ENCODE peak calls at places on chromosomes 6 and 20, in six cellular contexts. One of them, this sample, is unnamed.

GRCh38 chr20:757509-757908 is 10.8 kb downstream of the SLC52A3 start:
- DNase-seq in left lung: no peak
- DNase-seq in psoas muscle: no peak
- DNase-seq in WERI-Rb-1: no peak
- DNase-seq in Peyer's patch: no peak
- DNase-seq in BJ: no peak
- DNase-seq in this sample: no peak

GRCh38 chr6:15607603-15608002 is 55.2 kb downstream of the DTNBP1 start:
- DNase-seq in left lung: no peak
- DNase-seq in WERI-Rb-1: no peak
- DNase-seq in BJ: no peak
- DNase-seq in psoas muscle: no peak
- DNase-seq in Peyer's patch: no peak
- DNase-seq in this sample: no peak

GRCh38 chr6:112485140-112485539 is 138.0 kb downstream of the RFPL4B start:
- DNase-seq in BJ: no peak
- DNase-seq in left lung: no peak
- DNase-seq in WERI-Rb-1: no peak
- DNase-seq in psoas muscle: no peak
- DNase-seq in Peyer's patch: no peak
- DNase-seq in this sample: no peak

GRCh38 chr6:2853766-2854393 is 12.2 kb upstream of the SERPINB1 start:
- DNase-seq in WERI-Rb-1: no peak
- DNase-seq in left lung: no peak
- DNase-seq in Peyer's patch: peak; percentile 49
- DNase-seq in psoas muscle: no peak
- DNase-seq in BJ: no peak
- DNase-seq in this sample: no peak

GRCh38 chr6:69392745-69393144 is 404.1 kb downstream of the LMBRD1 start:
- DNase-seq in psoas muscle: no peak
- DNase-seq in Peyer's patch: no peak
- DNase-seq in left lung: no peak
- DNase-seq in WERI-Rb-1: no peak
- DNase-seq in BJ: no peak
- DNase-seq in this sample: no peak

GRCh38 chr20:34022154-34022842 is 28.6 kb downstream of the RALY start:
- DNase-seq in Peyer's patch: no peak
- DNase-seq in left lung: no peak
- DNase-seq in BJ: no peak
- DNase-seq in WERI-Rb-1: no peak
- DNase-seq in psoas muscle: no peak
- DNase-seq in this sample: no peak

GRCh38 chr6:167300902-167301425 is 9.8 kb downstream of the UNC93A start:
- DNase-seq in left lung: no peak
- DNase-seq in WERI-Rb-1: no peak
- DNase-seq in psoas muscle: no peak
- DNase-seq in BJ: no peak
- DNase-seq in Peyer's patch: no peak
- DNase-seq in this sample: no peak

GRCh38 chr6:127462391-127462790 is 3.2 kb upstream of the KIAA0408 start:
- DNase-seq in Peyer's patch: no peak
- DNase-seq in BJ: no peak
- DNase-seq in WERI-Rb-1: no peak
- DNase-seq in psoas muscle: no peak
- DNase-seq in left lung: no peak
- DNase-seq in this sample: no peak

GRCh38 chr6:139647001-139647400 is 272.6 kb upstream of the CITED2 start:
- DNase-seq in WERI-Rb-1: no peak
- DNase-seq in Peyer's patch: no peak
- DNase-seq in left lung: no peak
- DNase-seq in psoas muscle: no peak
- DNase-seq in BJ: no peak
- DNase-seq in this sample: no peak

GRCh38 chr6:53032853-53033252 is 32.4 kb upstream of the FBXO9 start:
- DNase-seq in psoas muscle: no peak
- DNase-seq in Peyer's patch: no peak
- DNase-seq in WERI-Rb-1: no peak
- DNase-seq in left lung: no peak
- DNase-seq in BJ: no peak
- DNase-seq in this sample: no peak

GRCh38 chr6:37279366-37280134 is 21.6 kb upstream of the TMEM217 start:
- DNase-seq in left lung: no peak
- DNase-seq in BJ: peak; percentile 56
- DNase-seq in Peyer's patch: no peak
- DNase-seq in psoas muscle: peak; percentile 76
- DNase-seq in WERI-Rb-1: no peak
- DNase-seq in this sample: no peak

GRCh38 chr6:158686791-158687381 is 37.0 kb downstream of the SYTL3 start:
- DNase-seq in psoas muscle: no peak
- DNase-seq in BJ: no peak
- DNase-seq in WERI-Rb-1: no peak
- DNase-seq in left lung: no peak
- DNase-seq in Peyer's patch: no peak
- DNase-seq in this sample: no peak

GRCh38 chr6:7543761-7544424 is 2.4 kb downstream of the DSP start:
- DNase-seq in left lung: no peak
- DNase-seq in Peyer's patch: peak; percentile 66
- DNase-seq in BJ: no peak
- DNase-seq in psoas muscle: no peak
- DNase-seq in WERI-Rb-1: no peak
- DNase-seq in this sample: no peak

GRCh38 chr6:30591008-30591407 is 19.8 kb downstream of the ABCF1 start:
- DNase-seq in Peyer's patch: no peak
- DNase-seq in left lung: no peak
- DNase-seq in WERI-Rb-1: no peak
- DNase-seq in BJ: no peak
- DNase-seq in psoas muscle: no peak
- DNase-seq in this sample: no peak

GRCh38 chr20:49276895-49277785 is 717 bp downstream of the ZNFX1 start:
- DNase-seq in BJ: no peak
- DNase-seq in WERI-Rb-1: no peak
- DNase-seq in left lung: peak; percentile 86
- DNase-seq in Peyer's patch: peak; percentile 60
- DNase-seq in psoas muscle: peak; percentile 68
- DNase-seq in this sample: no peak

GRCh38 chr6:12066297-12066696 is 54.2 kb downstream of the HIVEP1 start:
- DNase-seq in BJ: no peak
- DNase-seq in WERI-Rb-1: no peak
- DNase-seq in left lung: no peak
- DNase-seq in psoas muscle: no peak
- DNase-seq in Peyer's patch: no peak
- DNase-seq in this sample: peak; percentile 48

GRCh38 chr20:16011519-16011918 is 561.7 kb downstream of the KIF16B start:
- DNase-seq in psoas muscle: no peak
- DNase-seq in BJ: no peak
- DNase-seq in Peyer's patch: no peak
- DNase-seq in left lung: no peak
- DNase-seq in WERI-Rb-1: no peak
- DNase-seq in this sample: no peak

GRCh38 chr6:31299511-31299910 is 27.6 kb upstream of the HLA-C start:
- DNase-seq in Peyer's patch: no peak
- DNase-seq in WERI-Rb-1: no peak
- DNase-seq in BJ: no peak
- DNase-seq in psoas muscle: no peak
- DNase-seq in left lung: no peak
- DNase-seq in this sample: no peak

GRCh38 chr6:117829594-117830319 is 77.3 kb upstream of the SLC35F1 start:
- DNase-seq in WERI-Rb-1: peak; percentile 63
- DNase-seq in Peyer's patch: no peak
- DNase-seq in BJ: no peak
- DNase-seq in left lung: no peak
- DNase-seq in psoas muscle: no peak
- DNase-seq in this sample: peak; percentile 41

GRCh38 chr20:5714261-5715041 is 35.8 kb upstream of the SHLD1 start:
- DNase-seq in BJ: no peak
- DNase-seq in WERI-Rb-1: no peak
- DNase-seq in left lung: no peak
- DNase-seq in Peyer's patch: no peak
- DNase-seq in psoas muscle: no peak
- DNase-seq in this sample: no peak

GRCh38 chr6:22888147-22888831 is 318.9 kb downstream of the HDGFL1 start:
- DNase-seq in psoas muscle: no peak
- DNase-seq in Peyer's patch: no peak
- DNase-seq in BJ: no peak
- DNase-seq in WERI-Rb-1: no peak
- DNase-seq in left lung: no peak
- DNase-seq in this sample: no peak

GRCh38 chr6:127092486-127092885 is 26.0 kb upstream of the RSPO3 start:
- DNase-seq in left lung: no peak
- DNase-seq in psoas muscle: no peak
- DNase-seq in WERI-Rb-1: no peak
- DNase-seq in Peyer's patch: no peak
- DNase-seq in BJ: no peak
- DNase-seq in this sample: no peak

GRCh38 chr20:10379761-10380160 is 54.3 kb downstream of the MKKS start:
- DNase-seq in Peyer's patch: no peak
- DNase-seq in WERI-Rb-1: no peak
- DNase-seq in BJ: no peak
- DNase-seq in psoas muscle: no peak
- DNase-seq in left lung: no peak
- DNase-seq in this sample: no peak

GRCh38 chr6:7188492-7188891 is 80.7 kb downstream of the RREB1 start:
- DNase-seq in Peyer's patch: no peak
- DNase-seq in BJ: no peak
- DNase-seq in left lung: no peak
- DNase-seq in psoas muscle: no peak
- DNase-seq in WERI-Rb-1: no peak
- DNase-seq in this sample: no peak

GRCh38 chr6:7074870-7075269 is 32.9 kb upstream of the RREB1 start:
- DNase-seq in psoas muscle: no peak
- DNase-seq in BJ: no peak
- DNase-seq in Peyer's patch: no peak
- DNase-seq in WERI-Rb-1: peak; percentile 1
- DNase-seq in left lung: no peak
- DNase-seq in this sample: no peak

GRCh38 chr6:160147146-160147536 is 25.5 kb downstream of the SLC22A1 start:
- DNase-seq in BJ: no peak
- DNase-seq in psoas muscle: no peak
- DNase-seq in Peyer's patch: no peak
- DNase-seq in left lung: no peak
- DNase-seq in WERI-Rb-1: no peak
- DNase-seq in this sample: no peak

GRCh38 chr6:1958257-1958656 is 287.1 kb downstream of the GMDS start:
- DNase-seq in Peyer's patch: no peak
- DNase-seq in left lung: no peak
- DNase-seq in WERI-Rb-1: no peak
- DNase-seq in BJ: no peak
- DNase-seq in psoas muscle: no peak
- DNase-seq in this sample: no peak

GRCh38 chr6:13472976-13473645 is 14.3 kb downstream of the GFOD1 start:
- DNase-seq in Peyer's patch: no peak
- DNase-seq in BJ: no peak
- DNase-seq in WERI-Rb-1: no peak
- DNase-seq in left lung: no peak
- DNase-seq in psoas muscle: no peak
- DNase-seq in this sample: no peak

GRCh38 chr6:88730602-88731001 is 232.8 kb downstream of the RNGTT start:
- DNase-seq in WERI-Rb-1: no peak
- DNase-seq in BJ: peak; percentile 12
- DNase-seq in left lung: no peak
- DNase-seq in Peyer's patch: no peak
- DNase-seq in psoas muscle: no peak
- DNase-seq in this sample: peak; percentile 55

GRCh38 chr6:149271348-149272340 is 45.9 kb upstream of the TAB2 start:
- DNase-seq in psoas muscle: no peak
- DNase-seq in WERI-Rb-1: no peak
- DNase-seq in left lung: no peak
- DNase-seq in BJ: no peak
- DNase-seq in Peyer's patch: no peak
- DNase-seq in this sample: no peak

GRCh38 chr6:13012977-13013680 is 296.6 kb downstream of the PHACTR1 start:
- DNase-seq in BJ: no peak
- DNase-seq in left lung: peak; percentile 82
- DNase-seq in psoas muscle: no peak
- DNase-seq in Peyer's patch: no peak
- DNase-seq in WERI-Rb-1: no peak
- DNase-seq in this sample: no peak

GRCh38 chr20:25148982-25149846 is 46.3 kb upstream of the ENTPD6 start:
- DNase-seq in left lung: no peak
- DNase-seq in BJ: no peak
- DNase-seq in Peyer's patch: no peak
- DNase-seq in WERI-Rb-1: no peak
- DNase-seq in psoas muscle: no peak
- DNase-seq in this sample: no peak
- H3K4me3 ChIP-seq in left lung: no peak overlapping the region
- H3K4me3 ChIP-seq in BJ: peak overlapping the region; percentile 29
- H3K4me3 ChIP-seq in Peyer's patch: peak overlapping the region; percentile 43
- H3K4me3 ChIP-seq in WERI-Rb-1: no peak overlapping the region
- H3K4me3 ChIP-seq in psoas muscle: peak overlapping the region; percentile 38
- H3K4me3 ChIP-seq in this sample: no peak overlapping the region

DNA sequence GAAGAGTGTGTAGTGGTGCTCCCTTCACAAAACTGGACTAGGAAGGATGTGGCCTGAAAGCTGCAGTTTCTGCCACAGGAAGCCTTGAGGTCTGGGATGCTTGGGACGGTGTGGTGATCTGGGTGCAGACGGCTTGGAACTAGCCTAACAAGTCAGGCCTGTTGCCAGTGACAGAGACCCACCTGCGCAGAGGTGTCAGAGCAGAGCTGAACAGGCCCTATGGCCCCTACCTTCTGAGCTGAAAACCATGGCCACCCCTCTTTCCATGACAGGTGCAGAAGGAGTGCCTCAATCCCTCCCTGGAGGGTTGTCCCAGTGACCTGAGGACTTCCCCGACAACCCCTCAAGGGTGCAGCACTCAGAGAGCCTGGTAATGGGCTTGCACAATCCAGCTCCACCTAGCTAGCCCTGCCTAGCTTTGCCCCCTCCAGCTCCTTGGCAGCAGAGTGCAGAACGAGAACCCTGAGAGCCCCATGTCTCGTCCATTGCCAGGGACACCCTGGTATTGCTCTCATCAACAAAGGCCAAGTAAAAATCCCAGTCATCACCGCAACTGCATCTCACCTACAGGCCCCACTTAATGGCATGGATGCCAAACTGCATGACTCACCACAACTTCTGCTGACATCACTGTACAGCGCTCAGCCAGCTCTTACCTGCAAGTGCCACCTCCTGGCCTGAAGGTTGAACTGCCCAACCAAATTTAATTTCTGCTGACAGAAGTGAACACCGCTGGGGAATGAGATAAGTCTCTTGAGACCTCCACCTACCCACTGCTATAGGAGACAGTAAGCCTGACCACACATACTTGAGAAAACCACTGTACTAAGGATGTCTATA is 563.1 kb downstream of the TFAP2A start:
- DNase-seq in left lung: no peak
- DNase-seq in WERI-Rb-1: peak; percentile 34
- DNase-seq in BJ: no peak
- DNase-seq in Peyer's patch: no peak
- DNase-seq in psoas muscle: no peak
- DNase-seq in this sample: no peak
- TF ChIP-seq CTCF in left lung: no peak
- TF ChIP-seq CTCF in WERI-Rb-1: peak; percentile 60
- TF ChIP-seq CTCF in BJ: peak; percentile 4
- TF ChIP-seq CTCF in Peyer's patch: no peak
- TF ChIP-seq CTCF in psoas muscle: no peak
- TF ChIP-seq CTCF in this sample: no peak

GRCh38 chr20:22567944-22568871 is 16.2 kb downstream of the FOXA2 start:
- DNase-seq in Peyer's patch: no peak
- DNase-seq in WERI-Rb-1: no peak
- DNase-seq in BJ: no peak
- DNase-seq in left lung: peak; percentile 83
- DNase-seq in psoas muscle: no peak
- DNase-seq in this sample: no peak
- H3K4me3 ChIP-seq in Peyer's patch: peak overlapping the region; percentile 6
- H3K4me3 ChIP-seq in WERI-Rb-1: no peak overlapping the region
- H3K4me3 ChIP-seq in BJ: no peak overlapping the region
- H3K4me3 ChIP-seq in left lung: peak overlapping the region; percentile 7
- H3K4me3 ChIP-seq in psoas muscle: no peak overlapping the region
- H3K4me3 ChIP-seq in this sample: no peak overlapping the region

GRCh38 chr6:42403415-42403814 is 48.3 kb downstream of the TRERF1 start:
- DNase-seq in left lung: no peak
- DNase-seq in BJ: no peak
- DNase-seq in Peyer's patch: peak; percentile 66
- DNase-seq in psoas muscle: no peak
- DNase-seq in WERI-Rb-1: no peak
- DNase-seq in this sample: no peak
- TF ChIP-seq CTCF in left lung: no peak
- TF ChIP-seq CTCF in BJ: no peak
- TF ChIP-seq CTCF in Peyer's patch: no peak
- TF ChIP-seq CTCF in psoas muscle: no peak
- TF ChIP-seq CTCF in WERI-Rb-1: peak; percentile 17
- TF ChIP-seq CTCF in this sample: peak; percentile 17